ENCODE peak calls at places on chromosome 2, in four cellular contexts. One of them, this sample, is unnamed.
A peak's percentile ranks its signal among the peaks of the same experiment; 100 is the strongest.

GRCh38 chr2:18219676-18220075 is 340.8 kb downstream of the RDH14 start:
- DNase-seq in K562: no peak
- DNase-seq in A549: no peak
- DNase-seq in HepG2: no peak
- DNase-seq in this sample: no peak

GRCh38 chr2:50433635-50434034 is 598.3 kb downstream of the NRXN1 start:
- DNase-seq in K562: no peak
- DNase-seq in A549: no peak
- DNase-seq in HepG2: no peak
- DNase-seq in this sample: no peak

GRCh38 chr2:16687222-16687621 is 21.6 kb upstream of the CYRIA start:
- DNase-seq in K562: no peak
- DNase-seq in A549: no peak
- DNase-seq in HepG2: no peak
- DNase-seq in this sample: no peak

GRCh38 chr2:46297546-46298271 is 502 bp downstream of the EPAS1 start:
- DNase-seq in K562: peak; percentile 87
- DNase-seq in A549: peak; percentile 74
- DNase-seq in HepG2: peak; percentile 59
- DNase-seq in this sample: no peak

GRCh38 chr2:151669585-151670081 is 64.6 kb downstream of the NEB start:
- DNase-seq in K562: peak; percentile 25
- DNase-seq in A549: no peak
- DNase-seq in HepG2: no peak
- DNase-seq in this sample: no peak

GRCh38 chr2:96154506-96155380 is 9.5 kb upstream of the DUSP2 start:
- DNase-seq in K562: no peak
- DNase-seq in A549: no peak
- DNase-seq in HepG2: no peak
- DNase-seq in this sample: no peak

GRCh38 chr2:204127238-204127637 is 190.7 kb downstream of the ICOS start:
- DNase-seq in K562: no peak
- DNase-seq in A549: no peak
- DNase-seq in HepG2: no peak
- DNase-seq in this sample: no peak

GRCh38 chr2:20667531-20668401 is 822 bp downstream of the GDF7 start:
- DNase-seq in K562: no peak
- DNase-seq in A549: no peak
- DNase-seq in HepG2: no peak
- DNase-seq in this sample: no peak

GRCh38 chr2:102703748-102704147 is 58.1 kb upstream of the TMEM182 start:
- DNase-seq in K562: peak; percentile 28
- DNase-seq in A549: peak; percentile 55
- DNase-seq in HepG2: peak; percentile 33
- DNase-seq in this sample: no peak

GRCh38 chr2:20487392-20488135 is 40.7 kb downstream of the RHOB start:
- DNase-seq in K562: no peak
- DNase-seq in A549: no peak
- DNase-seq in HepG2: no peak
- DNase-seq in this sample: no peak

GRCh38 chr2:149799296-149799695 is 211.7 kb upstream of the MMADHC start:
- DNase-seq in K562: no peak
- DNase-seq in A549: peak; percentile 35
- DNase-seq in HepG2: no peak
- DNase-seq in this sample: no peak
- TF ChIP-seq CHD4 in K562: no peak
- TF ChIP-seq CHD4 in A549: no peak
- TF ChIP-seq CHD4 in HepG2: no peak
- TF ChIP-seq CHD4 in this sample: no peak

DNA sequence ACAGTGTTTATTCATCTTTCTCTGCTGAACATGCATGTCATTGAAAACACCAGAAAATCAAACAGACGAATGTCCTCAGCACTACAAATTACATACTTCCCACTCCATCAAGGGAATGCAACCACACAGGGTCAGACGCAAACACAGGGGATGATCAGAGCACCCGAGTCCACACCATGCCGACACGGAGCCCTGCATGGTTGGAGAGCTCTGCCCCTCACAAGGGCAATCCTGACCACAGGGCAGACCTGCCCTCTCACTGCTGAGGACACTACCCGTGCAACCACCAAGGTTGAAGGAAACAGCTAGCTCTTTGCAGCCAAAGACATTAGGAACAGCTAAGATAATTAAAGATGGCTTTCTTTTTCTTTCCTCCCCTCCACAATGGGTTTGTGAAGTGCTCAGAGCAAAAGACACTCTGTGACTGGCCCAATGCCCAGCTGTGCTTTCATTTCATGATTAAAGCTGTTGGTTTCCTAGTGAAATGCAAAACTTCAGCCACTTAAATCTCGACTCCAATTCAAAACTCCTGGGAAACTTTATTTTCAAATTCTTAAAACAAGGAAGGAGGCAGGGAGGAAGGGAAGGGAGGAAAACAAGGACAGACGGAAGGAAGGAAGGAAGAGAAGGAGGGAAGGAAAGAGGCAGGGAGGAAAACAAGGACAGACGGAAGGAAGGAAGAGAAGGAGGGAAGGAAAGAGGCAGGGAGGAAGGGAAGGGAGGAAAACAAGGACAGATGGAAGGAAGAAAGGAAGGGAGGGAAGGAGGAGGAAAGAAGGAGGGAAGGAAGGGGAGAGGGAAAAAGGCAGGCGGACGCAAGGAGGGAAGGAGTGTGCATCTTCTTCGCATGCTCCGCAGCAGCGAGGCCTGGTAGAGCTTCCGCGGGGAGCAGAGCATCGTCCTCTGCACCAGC is 65.8 kb downstream of the NDUFA10 start:
- DNase-seq in K562: no peak
- DNase-seq in A549: no peak
- DNase-seq in HepG2: no peak
- DNase-seq in this sample: no peak
- TF ChIP-seq CHD4 in K562: no peak
- TF ChIP-seq CHD4 in A549: no peak
- TF ChIP-seq CHD4 in HepG2: no peak
- TF ChIP-seq CHD4 in this sample: no peak

DNA sequence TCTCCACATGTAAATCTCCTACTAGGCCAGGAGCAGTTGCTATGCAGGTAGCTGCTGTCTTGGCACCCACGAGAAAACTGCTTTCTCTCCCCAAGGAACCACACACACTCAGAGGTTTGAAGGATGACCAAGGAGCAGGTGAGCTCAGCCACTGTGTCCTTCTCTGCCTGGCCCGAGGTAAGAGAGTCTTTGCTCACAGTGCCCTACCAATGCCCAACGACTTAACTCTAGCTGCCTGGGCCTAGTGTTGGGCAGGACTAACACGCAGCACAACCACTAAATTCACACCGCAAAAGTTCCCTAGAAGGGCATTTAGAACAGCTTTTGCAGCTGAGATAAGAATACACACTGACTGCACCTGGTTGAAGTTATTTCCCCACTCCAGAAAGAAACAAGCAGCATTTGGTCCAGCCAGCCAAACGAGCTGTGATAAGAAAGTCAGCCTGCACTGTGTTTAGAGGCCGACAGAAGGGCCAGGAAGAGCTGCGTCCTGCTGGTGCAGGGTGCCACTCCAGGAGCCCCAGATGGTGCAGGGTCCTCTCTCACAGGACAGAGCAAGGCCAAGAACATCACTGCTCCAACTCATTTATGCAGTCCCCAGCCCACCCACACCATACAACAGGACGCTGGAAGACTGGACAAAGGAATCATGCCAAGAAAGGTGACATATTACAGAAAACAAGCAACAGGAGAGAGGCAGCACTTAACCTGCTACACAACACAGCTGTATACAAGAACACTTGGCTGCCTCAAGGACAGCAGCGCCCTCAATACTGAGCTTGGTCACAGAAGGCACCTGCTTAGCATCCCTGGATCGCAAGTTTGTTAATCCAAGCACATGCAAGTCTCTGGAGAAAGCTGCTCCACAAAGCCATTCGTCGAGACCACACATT is 12.5 kb downstream of the HDLBP start:
- DNase-seq in K562: no peak
- DNase-seq in A549: no peak
- DNase-seq in HepG2: no peak
- DNase-seq in this sample: no peak
- TF ChIP-seq CHD4 in K562: no peak
- TF ChIP-seq CHD4 in A549: no peak
- TF ChIP-seq CHD4 in HepG2: no peak
- TF ChIP-seq CHD4 in this sample: no peak

GRCh38 chr2:66437601-66438497 is 2.9 kb downstream of the MEIS1 start:
- DNase-seq in K562: no peak
- DNase-seq in A549: no peak
- DNase-seq in HepG2: no peak
- DNase-seq in this sample: no peak
- TF ChIP-seq CHD4 in K562: no peak
- TF ChIP-seq CHD4 in A549: no peak
- TF ChIP-seq CHD4 in HepG2: no peak
- TF ChIP-seq CHD4 in this sample: no peak

GRCh38 chr2:179525340-179525739 is 260.7 kb upstream of the SESTD1 start:
- DNase-seq in K562: no peak
- DNase-seq in A549: no peak
- DNase-seq in HepG2: no peak
- DNase-seq in this sample: no peak
- TF ChIP-seq CHD4 in K562: no peak
- TF ChIP-seq CHD4 in A549: no peak
- TF ChIP-seq CHD4 in HepG2: no peak
- TF ChIP-seq CHD4 in this sample: no peak

GRCh38 chr2:177432703-177433102 is 40.1 kb downstream of the AGPS start:
- DNase-seq in K562: no peak
- DNase-seq in A549: no peak
- DNase-seq in HepG2: no peak
- DNase-seq in this sample: no peak

GRCh38 chr2:177427316-177427715 is 34.7 kb downstream of the AGPS start:
- DNase-seq in K562: no peak
- DNase-seq in A549: no peak
- DNase-seq in HepG2: no peak
- DNase-seq in this sample: no peak

GRCh38 chr2:177433402-177433801 is 40.8 kb downstream of the AGPS start:
- DNase-seq in K562: peak; percentile 27
- DNase-seq in A549: peak; percentile 16
- DNase-seq in HepG2: no peak
- DNase-seq in this sample: no peak

GRCh38 chr2:177430425-177430824 is 37.9 kb downstream of the AGPS start:
- DNase-seq in K562: no peak
- DNase-seq in A549: no peak
- DNase-seq in HepG2: no peak
- DNase-seq in this sample: no peak

DNA sequence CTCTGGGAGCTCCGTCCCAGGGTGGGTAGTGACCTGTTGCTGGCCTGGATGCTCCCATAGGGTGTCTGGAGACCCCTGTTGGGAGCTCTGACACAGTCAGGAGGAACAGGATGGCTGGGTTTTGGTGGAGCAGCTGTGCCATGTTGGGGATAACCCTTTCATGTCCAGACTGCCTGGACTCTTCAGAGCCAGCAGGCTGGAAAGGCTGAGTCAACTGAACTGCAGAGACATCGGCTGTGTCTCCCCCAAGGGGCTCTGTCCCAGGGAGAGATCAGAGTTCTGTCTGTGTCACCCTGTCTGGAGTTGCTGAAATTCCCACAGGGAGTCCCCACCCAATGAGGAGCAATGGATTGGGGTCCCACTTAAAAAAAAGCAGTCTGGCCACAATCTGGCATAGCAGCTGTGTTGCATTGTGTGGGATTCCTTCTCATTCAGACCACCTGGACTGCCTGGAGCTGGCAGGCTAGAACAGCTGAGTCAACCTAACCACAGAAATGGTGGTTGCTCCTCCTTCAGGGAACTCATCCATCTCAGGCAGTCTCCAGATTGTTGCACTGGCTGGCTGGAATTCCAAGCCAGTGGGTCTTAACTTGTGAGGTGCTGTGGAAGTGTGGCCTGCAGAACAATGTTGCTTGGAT is 37.2 kb downstream of the AGPS start:
- DNase-seq in K562: no peak
- DNase-seq in A549: no peak
- DNase-seq in HepG2: no peak
- DNase-seq in this sample: no peak
- TF ChIP-seq CHD4 in K562: no peak
- TF ChIP-seq CHD4 in A549: no peak
- TF ChIP-seq CHD4 in HepG2: no peak
- TF ChIP-seq CHD4 in this sample: no peak

This sample was measured in GM12878.